ENCODE peak calls at places on chromosomes 7 and 10, in eight cellular contexts. J is HCT116, Y is BJ, H is fibroblast of lung, F is lower leg skin, D is right atrium auricular region, O is fibroblast of the aortic adventitia, C is brain microvascular endothelial cell. T is an unnamed sample.

GRCh38 chr7:50397320-50397970 is 52.7 kb downstream of the FIGNL1 start:
- DNase-seq in J (no peak), Y (no peak), C (no peak), O (no peak), F (no peak), H (no peak), D (no peak), T (no peak)

GRCh38 chr7:44685723-44686122 is 62.9 kb upstream of the ZMIZ2 start:
- DNase-seq in Y (no peak), J (no peak), O (peak), C (no peak), D (no peak), H (no peak), F (no peak), T (no peak)

GRCh38 chr7:122528879-122529481 is 169.9 kb downstream of the RNF133 start:
- DNase-seq in H (peak), D (no peak), C (no peak), J (peak), Y (no peak), O (peak), F (no peak), T (no peak)

GRCh38 chr10:78139336-78139735 is 105.7 kb downstream of the RPS24 start:
- DNase-seq in Y (no peak), H (no peak), D (no peak), J (no peak), O (no peak), F (no peak), C (no peak), T (no peak)

GRCh38 chr7:101725911-101726310 is 91.5 kb upstream of the CUX1 start:
- DNase-seq in C (no peak), J (no peak), D (no peak), F (no peak), Y (no peak), O (no peak), H (no peak), T (no peak)

GRCh38 chr10:98919899-98920298 is 315.8 kb downstream of the HPSE2 start:
- DNase-seq in H (no peak), J (no peak), D (no peak), C (no peak), Y (no peak), O (no peak), F (no peak), T (no peak)

GRCh38 chr7:103336781-103337180 is 7.8 kb downstream of the DNAJC2 start:
- DNase-seq in D (no peak), C (no peak), H (no peak), O (no peak), Y (no peak), F (no peak), J (no peak), T (no peak)

GRCh38 chr7:52691257-52691656 is 344.2 kb upstream of the POM121L12 start:
- DNase-seq in O (no peak), H (no peak), J (no peak), C (no peak), D (no peak), Y (no peak), F (no peak), T (no peak)

GRCh38 chr10:14560274-14560673 is 214.4 kb downstream of the FAM107B start:
- DNase-seq in F (no peak), Y (no peak), O (peak), H (peak), C (no peak), J (peak), D (no peak), T (no peak)

GRCh38 chr10:46538155-46538554 is 18.3 kb downstream of the GPRIN2 start:
- DNase-seq in C (no peak), O (no peak), F (no peak), J (no peak), H (no peak), D (no peak), Y (no peak), T (no peak)

GRCh38 chr10:80600251-80600650 is 62.5 kb downstream of the SH2D4B start:
- DNase-seq in J (no peak), Y (no peak), O (no peak), H (no peak), D (no peak), C (no peak), F (no peak), T (no peak)

GRCh38 chr7:87658553-87658952 is 30.4 kb downstream of the RUNDC3B start:
- DNase-seq in J (no peak), O (no peak), F (no peak), Y (no peak), D (no peak), H (no peak), C (no peak), T (no peak)

GRCh38 chr10:133000648-133001047 is 58.3 kb upstream of the CFAP46 start:
- DNase-seq in Y (no peak), O (no peak), H (no peak), D (no peak), F (no peak), C (no peak), J (no peak), T (no peak)

GRCh38 chr10:125151824-125152634 is 8.3 kb downstream of the CTBP2 start:
- DNase-seq in H (no peak), O (no peak), C (no peak), Y (no peak), J (no peak), F (no peak), D (no peak), T (no peak)

GRCh38 chr7:35681630-35682029 is 13.3 kb downstream of the HERPUD2 start:
- DNase-seq in J (no peak), C (no peak), D (no peak), H (no peak), F (no peak), O (no peak), Y (no peak), T (no peak)

GRCh38 chr7:35820858-35821257 is 20.0 kb downstream of the SEPTIN7 start:
- DNase-seq in J (no peak), O (no peak), D (no peak), Y (no peak), C (no peak), F (no peak), H (no peak), T (no peak)

GRCh38 chr7:55130079-55130476 is 111.3 kb downstream of the EGFR start:
- DNase-seq in C (no peak), D (no peak), O (peak), J (no peak), H (peak), F (no peak), Y (no peak), T (no peak)

GRCh38 chr7:47573758-47574472 is 8.0 kb downstream of the TNS3 start:
- DNase-seq in C (no peak), D (no peak), O (peak), Y (peak), J (no peak), F (no peak), H (peak), T (peak)

GRCh38 chr7:125927556-125927955 is 997.9 kb upstream of the POT1 start:
- DNase-seq in C (no peak), F (no peak), Y (no peak), D (no peak), O (no peak), J (no peak), H (no peak), T (no peak)

GRCh38 chr7:33719059-33719581 is 186.2 kb upstream of the BMPER start:
- DNase-seq in C (no peak), J (no peak), F (no peak), H (no peak), O (peak), Y (no peak), D (peak), T (no peak)

GRCh38 chr7:117137868-117138267 is 184.6 kb downstream of the ST7 start:
- DNase-seq in J (no peak), O (no peak), F (no peak), Y (no peak), D (no peak), H (peak), C (no peak), T (no peak)

GRCh38 chr10:23095404-23095965 is at the start of gene MSRB2:
- DNase-seq in Y (peak), J (peak), D (peak), C (peak), F (peak), O (peak), H (peak), T (peak)

GRCh38 chr10:49572594-49573114 is 33.7 kb upstream of the ERCC6 start:
- DNase-seq in J (no peak), C (no peak), F (no peak), D (no peak), Y (no peak), H (no peak), O (no peak), T (no peak)

GRCh38 chr7:93920496-93921189 is 892 bp upstream of the GNG11 start:
- DNase-seq in D (no peak), F (no peak), O (peak), C (no peak), Y (no peak), H (no peak), J (no peak), T (no peak)
- H3K4me3 ChIP-seq in D (peak), F (no peak), O (peak), C (no peak), Y (peak), H (peak), J (no peak), T (peak)

DNA sequence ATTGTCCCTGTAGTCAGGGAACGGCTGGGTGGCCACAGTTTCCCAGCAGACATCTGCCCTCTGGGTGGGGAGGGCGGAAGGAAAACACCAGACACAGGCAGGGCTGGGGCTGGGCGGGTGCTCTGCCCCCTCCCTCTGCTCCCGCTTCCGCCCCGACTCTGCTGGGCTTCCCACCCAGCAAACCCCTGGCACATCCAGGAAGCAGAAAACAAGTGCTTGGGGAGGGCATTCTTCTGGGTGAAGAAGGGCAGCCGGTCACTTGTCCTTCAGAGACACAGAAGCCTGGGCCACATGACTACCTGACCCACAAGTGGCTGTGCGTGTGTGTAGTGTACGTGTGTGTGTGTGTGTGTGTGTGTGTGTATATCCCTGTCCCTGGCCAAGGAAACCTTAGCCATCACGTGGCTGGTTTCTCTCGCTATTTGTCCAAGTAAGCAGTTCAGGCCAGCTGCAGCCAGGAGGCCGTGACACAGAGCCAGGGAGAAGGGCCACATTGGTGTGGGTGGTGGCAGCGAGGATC is 77.9 kb downstream of the ZMIZ1 start:
- DNase-seq in F (peak), Y (no peak), C (no peak), H (no peak), J (no peak), D (peak), O (peak), T (no peak)
- TF ChIP-seq CTCF in F (no peak), Y (peak), C (peak), H (peak), J (no peak), D (no peak), O (peak), T (no peak)

DNA sequence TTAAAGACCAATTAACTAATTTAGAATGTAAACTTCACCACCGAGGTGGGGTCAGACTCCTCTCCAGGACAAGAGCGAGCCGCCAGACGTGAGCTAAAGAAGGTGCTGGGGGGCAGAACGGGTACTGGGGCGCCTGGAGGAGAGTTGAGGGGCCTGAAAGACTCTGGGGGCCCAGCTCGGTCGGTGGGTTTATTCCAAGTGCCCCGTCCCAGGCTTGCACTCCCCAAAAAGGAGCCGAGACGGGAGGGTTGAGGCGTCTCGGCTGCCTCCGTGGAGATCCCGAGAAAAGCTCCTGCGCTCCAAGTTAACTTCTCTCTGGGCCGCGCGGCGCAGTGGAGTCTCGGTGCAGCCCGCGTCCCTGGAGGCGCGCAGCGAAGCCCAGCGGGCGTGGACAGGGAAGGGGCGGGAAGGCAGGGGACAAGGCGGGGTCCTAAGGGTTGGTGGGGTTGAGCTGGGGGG is 553.3 kb downstream of the TFEC start:
- DNase-seq in H (peak), J (no peak), O (no peak), F (no peak), C (no peak), D (no peak), Y (no peak), T (no peak)
- H3K4me3 ChIP-seq in H (peak), J (no peak), O (peak), F (no peak), C (peak), D (peak), Y (peak), T (peak)

GRCh38 chr10:68900427-68901105 is 549 bp upstream of the DDX50 start:
- DNase-seq in C (peak), D (no peak), F (no peak), O (no peak), H (peak), Y (peak), J (no peak), T (peak)

GRCh38 chr10:68901106-68901927 is at the start of gene DDX50:
- DNase-seq in C (peak), Y (peak), H (peak), F (peak), D (peak), O (peak), J (peak), T (peak)

GRCh38 chr10:68899186-68899745 is 1.8 kb upstream of the DDX50 start:
- DNase-seq in J (no peak), Y (no peak), C (no peak), H (no peak), O (no peak), D (no peak), F (no peak), T (no peak)

GRCh38 chr10:68895041-68895440 is 6.1 kb upstream of the DDX50 start:
- DNase-seq in D (no peak), Y (no peak), C (no peak), H (no peak), O (peak), F (no peak), J (no peak), T (no peak)

DNA sequence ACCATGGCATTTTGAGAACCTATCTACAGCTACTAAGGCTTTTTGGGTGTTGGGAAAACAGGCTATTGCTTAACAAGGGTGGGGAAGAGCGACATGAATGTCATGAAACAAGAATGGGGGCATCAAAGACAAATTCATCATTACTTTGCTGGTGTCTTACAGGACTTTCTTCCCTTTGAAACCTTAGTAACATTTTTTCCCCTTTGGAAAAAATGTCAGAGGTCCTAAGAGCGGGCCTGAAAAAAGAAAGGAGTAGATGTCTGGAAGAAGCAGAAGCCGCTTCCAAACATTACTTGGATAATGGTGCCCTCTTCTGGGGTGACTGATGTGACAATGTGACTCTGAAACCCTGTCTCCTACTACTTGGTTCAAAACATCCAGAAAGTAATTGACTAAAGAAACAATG is 3.8 kb upstream of the DDX50 start:
- DNase-seq in J (peak), D (no peak), C (peak), F (peak), O (peak), H (peak), Y (no peak), T (peak)
- TF ChIP-seq CTCF in J (peak), D (peak), C (peak), F (no peak), O (peak), H (peak), Y (peak), T (peak)

DNA sequence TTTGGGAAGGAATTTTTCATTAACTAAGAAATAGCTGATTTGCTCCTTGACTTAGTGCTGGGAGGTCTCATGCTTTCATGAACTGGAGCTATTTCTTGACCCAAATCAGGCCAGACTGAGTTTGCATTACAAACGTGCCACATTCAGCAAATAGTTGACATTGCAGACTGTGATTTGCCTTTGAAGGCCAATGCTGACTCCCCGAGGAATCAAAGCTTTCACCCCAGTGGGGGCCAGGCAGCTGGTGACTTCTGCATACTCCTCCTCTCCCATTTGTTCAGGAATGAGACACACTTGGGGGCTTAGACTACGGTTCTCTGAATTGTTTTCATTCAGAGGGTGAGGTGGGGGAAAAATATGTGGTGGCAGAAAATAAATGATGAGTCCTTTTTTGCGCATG is 111.0 kb upstream of the JAZF1 start:
- DNase-seq in D (no peak), Y (no peak), F (no peak), O (no peak), C (no peak), H (peak), J (no peak), T (no peak)
- H3K4me3 ChIP-seq in D (no peak), Y (no peak), F (no peak), O (no peak), C (no peak), H (no peak), J (no peak), T (no peak)

GRCh38 chr7:821688-822087 is 10.6 kb upstream of the SUN1 start:
- DNase-seq in F (no peak), H (peak), D (no peak), Y (no peak), C (no peak), J (no peak), O (no peak), T (no peak)
- TF ChIP-seq CTCF in F (no peak), H (no peak), D (peak), Y (no peak), C (no peak), J (no peak), O (no peak), T (no peak)

GRCh38 chr7:32677593-32677992 is 182.3 kb downstream of the AVL9 start:
- DNase-seq in O (no peak), F (no peak), C (no peak), Y (no peak), J (no peak), H (no peak), D (no peak), T (no peak)
- H3K4me3 ChIP-seq in O (no peak), F (no peak), C (no peak), Y (no peak), J (no peak), H (no peak), D (no peak), T (no peak)

GRCh38 chr7:30433082-30433481 is 45.5 kb downstream of the NOD1 start:
- DNase-seq in F (peak), J (no peak), H (peak), C (peak), Y (peak), O (peak), D (peak), T (peak)

GRCh38 chr7:30436046-30436445 is 42.5 kb downstream of the NOD1 start:
- DNase-seq in J (no peak), C (no peak), H (no peak), O (no peak), Y (no peak), F (no peak), D (no peak), T (no peak)

GRCh38 chr7:30436518-30436917 is 42.1 kb downstream of the NOD1 start:
- DNase-seq in Y (no peak), D (no peak), C (no peak), H (no peak), F (no peak), J (no peak), O (no peak), T (no peak)

GRCh38 chr7:30433506-30433905 is 45.1 kb downstream of the NOD1 start:
- DNase-seq in Y (no peak), O (no peak), J (no peak), F (no peak), D (no peak), H (no peak), C (no peak), T (no peak)

GRCh38 chr7:30434140-30434799 is 44.3 kb downstream of the NOD1 start:
- DNase-seq in H (no peak), D (no peak), F (no peak), J (no peak), O (no peak), Y (no peak), C (no peak), T (no peak)
- TF ChIP-seq CTCF in H (no peak), D (no peak), F (no peak), J (no peak), O (no peak), Y (no peak), C (no peak), T (no peak)

GRCh38 chr7:28957822-28958234 is 302 bp downstream of the TRIL start:
- DNase-seq in H (no peak), J (no peak), D (no peak), C (no peak), O (no peak), F (no peak), Y (no peak), T (no peak)

GRCh38 chr7:28957064-28957821 is 887 bp downstream of the TRIL start:
- DNase-seq in O (no peak), C (no peak), D (no peak), F (no peak), H (peak), J (no peak), Y (no peak), T (no peak)

GRCh38 chr7:28958946-28959417 is 852 bp upstream of the TRIL start:
- DNase-seq in Y (no peak), F (peak), J (no peak), O (no peak), H (no peak), D (no peak), C (no peak), T (no peak)

GRCh38 chr7:28956608-28957063 is 1.5 kb downstream of the TRIL start:
- DNase-seq in H (peak), D (no peak), O (peak), F (no peak), Y (no peak), J (no peak), C (no peak), T (no peak)

DNA sequence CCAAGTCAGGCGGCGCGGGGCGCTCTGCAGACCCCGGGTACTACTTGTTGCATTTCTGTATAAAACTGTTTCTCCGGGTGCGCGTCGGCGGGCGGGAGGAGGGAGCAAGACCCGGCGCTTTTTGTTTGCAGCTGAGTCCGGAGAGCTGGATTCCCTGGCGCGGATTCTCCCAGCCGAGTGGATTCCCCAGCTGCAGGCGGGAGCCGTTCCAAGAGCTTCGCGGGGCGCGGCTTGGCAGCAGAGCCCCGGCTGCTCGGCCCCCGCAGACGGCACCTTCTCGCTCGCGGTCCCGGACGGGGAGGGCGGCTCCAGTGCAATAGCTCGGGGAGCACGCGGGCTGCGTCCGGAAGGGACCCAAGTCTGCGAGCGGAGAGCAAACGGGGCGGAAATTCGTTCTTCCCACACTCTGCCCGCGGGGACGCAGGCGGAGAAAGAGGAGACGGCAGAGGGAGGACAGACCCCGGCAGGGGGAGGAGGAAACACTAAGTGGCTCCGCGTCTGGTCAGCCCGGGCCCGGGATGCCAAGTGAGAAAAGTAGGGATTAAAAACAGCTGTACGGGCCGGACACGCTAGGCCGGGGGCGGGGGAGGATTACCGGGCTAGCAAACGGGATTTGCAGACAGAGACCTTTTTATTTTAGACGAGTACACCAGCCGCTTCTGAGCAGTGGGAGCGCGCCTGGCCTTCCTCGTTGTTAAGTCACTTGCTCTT is at the start of gene TRIL:
- DNase-seq in D (peak), C (peak), F (peak), J (no peak), O (peak), H (peak), Y (no peak), T (no peak)
- H3K4me3 ChIP-seq in D (peak), C (peak), F (peak), J (no peak), O (peak), H (peak), Y (peak), T (peak)

T was measured in AG04449.